ENCODE peak calls at places on chromosome X, in six cellular contexts. One of them, this sample, is unnamed.

GRCh38 chrX:10484683-10485247 is 135.6 kb downstream of the MID1 start:
- DNase-seq in pancreas: no peak
- DNase-seq in NCI-H187: no peak
- DNase-seq in neural crest cell: no peak
- DNase-seq in left ventricle myocardium superior: no peak
- DNase-seq in RKO: no peak
- DNase-seq in this sample: no peak

GRCh38 chrX:74451450-74452198 is 30.3 kb downstream of the SLC16A2 start:
- DNase-seq in RKO: no peak
- DNase-seq in pancreas: no peak
- DNase-seq in neural crest cell: no peak
- DNase-seq in NCI-H187: no peak
- DNase-seq in left ventricle myocardium superior: no peak
- DNase-seq in this sample: no peak

GRCh38 chrX:149073464-149073863 is 431.6 kb downstream of the IDS start:
- DNase-seq in neural crest cell: no peak
- DNase-seq in NCI-H187: no peak
- DNase-seq in RKO: no peak
- DNase-seq in pancreas: no peak
- DNase-seq in left ventricle myocardium superior: no peak
- DNase-seq in this sample: no peak

GRCh38 chrX:150062292-150063137 is 124.2 kb upstream of the EOLA2 start:
- DNase-seq in NCI-H187: peak
- DNase-seq in RKO: peak
- DNase-seq in neural crest cell: no peak
- DNase-seq in pancreas: peak
- DNase-seq in left ventricle myocardium superior: peak
- DNase-seq in this sample: no peak

GRCh38 chrX:14864626-14865025 is 8.2 kb downstream of the FANCB start:
- DNase-seq in pancreas: no peak
- DNase-seq in RKO: no peak
- DNase-seq in NCI-H187: no peak
- DNase-seq in neural crest cell: no peak
- DNase-seq in left ventricle myocardium superior: no peak
- DNase-seq in this sample: no peak

GRCh38 chrX:78545233-78545632 is 113.9 kb downstream of the RTL3 start:
- DNase-seq in RKO: no peak
- DNase-seq in left ventricle myocardium superior: no peak
- DNase-seq in NCI-H187: no peak
- DNase-seq in neural crest cell: no peak
- DNase-seq in pancreas: no peak
- DNase-seq in this sample: no peak

GRCh38 chrX:99242001-99242400 is 1168.1 kb downstream of the PCDH19 start:
- DNase-seq in left ventricle myocardium superior: no peak
- DNase-seq in neural crest cell: no peak
- DNase-seq in pancreas: no peak
- DNase-seq in RKO: peak
- DNase-seq in NCI-H187: no peak
- DNase-seq in this sample: no peak

GRCh38 chrX:71158603-71159002 is 14.0 kb downstream of the NLGN3 start:
- DNase-seq in left ventricle myocardium superior: no peak
- DNase-seq in NCI-H187: no peak
- DNase-seq in pancreas: no peak
- DNase-seq in RKO: no peak
- DNase-seq in neural crest cell: no peak
- DNase-seq in this sample: no peak

GRCh38 chrX:20362268-20363002 is 95.7 kb upstream of the RPS6KA3 start:
- DNase-seq in NCI-H187: peak
- DNase-seq in RKO: no peak
- DNase-seq in left ventricle myocardium superior: no peak
- DNase-seq in pancreas: peak
- DNase-seq in neural crest cell: no peak
- DNase-seq in this sample: no peak

GRCh38 chrX:39808471-39808917 is 289.3 kb downstream of the BCOR start:
- DNase-seq in left ventricle myocardium superior: peak
- DNase-seq in pancreas: no peak
- DNase-seq in NCI-H187: no peak
- DNase-seq in neural crest cell: no peak
- DNase-seq in RKO: no peak
- DNase-seq in this sample: no peak

GRCh38 chrX:2767631-2768455 is 16.0 kb downstream of the XG start:
- DNase-seq in pancreas: no peak
- DNase-seq in NCI-H187: no peak
- DNase-seq in neural crest cell: no peak
- DNase-seq in RKO: no peak
- DNase-seq in left ventricle myocardium superior: peak
- DNase-seq in this sample: no peak

GRCh38 chrX:47285762-47286320 is 53.0 kb downstream of the USP11 start:
- DNase-seq in RKO: no peak
- DNase-seq in pancreas: no peak
- DNase-seq in NCI-H187: no peak
- DNase-seq in neural crest cell: no peak
- DNase-seq in left ventricle myocardium superior: no peak
- DNase-seq in this sample: no peak